ENCODE peak calls at places on chromosomes 6 and 20, in four cellular contexts. Y is K562, J is HCT116, Z is GM12878. P is an unnamed sample.

GRCh38 chr20:19098092-19098491 is 114.3 kb upstream of the SLC24A3 start:
- DNase-seq in Y (no peak), Z (no peak), J (no peak), P (no peak)

GRCh38 chr6:111280445-111280844 is 193.1 kb downstream of the SLC16A10 start:
- DNase-seq in Z (no peak), Y (no peak), J (no peak), P (no peak)

GRCh38 chr20:43243672-43244269 is 54.1 kb upstream of the PTPRT start:
- DNase-seq in Y (no peak), J (no peak), Z (no peak), P (peak; percentile 23)

GRCh38 chr6:81130969-81131368 is 621.5 kb downstream of the TENT5A start:
- DNase-seq in Z (no peak), J (no peak), Y (no peak), P (no peak)

GRCh38 chr6:30101423-30101938 is 11.4 kb downstream of the TRIM31 start:
- DNase-seq in J (no peak), Y (no peak), Z (no peak), P (no peak)

GRCh38 chr6:116326392-116326717 is 44.4 kb upstream of the DSE start:
- DNase-seq in Y (no peak), Z (no peak), J (no peak), P (no peak)

GRCh38 chr6:34334796-34335416 is 57.6 kb downstream of the NUDT3 start:
- DNase-seq in Z (no peak), Y (no peak), J (no peak), P (no peak)

GRCh38 chr6:33634203-33634727 is 13.1 kb downstream of the ITPR3 start:
- DNase-seq in Z (no peak), Y (no peak), J (no peak), P (no peak)

GRCh38 chr6:63897952-63898351 is 262.4 kb downstream of the PHF3 start:
- DNase-seq in J (no peak), Y (no peak), Z (no peak), P (no peak)

GRCh38 chr6:154247119-154247814 is 109.3 kb downstream of the IPCEF1 start:
- DNase-seq in J (no peak), Y (no peak), Z (no peak), P (no peak)

GRCh38 chr6:81031429-81031828 is 721.1 kb downstream of the TENT5A start:
- DNase-seq in J (no peak), Y (no peak), Z (no peak), P (no peak)

GRCh38 chr20:44017905-44018683 is 103.4 kb downstream of the TOX2 start:
- DNase-seq in Y (no peak), Z (no peak), J (peak; percentile 85), P (no peak)

GRCh38 chr20:1225729-1226313 is at the start of gene RAD21L1:
- DNase-seq in Z (no peak), J (peak; percentile 62), Y (peak; percentile 97), P (peak; percentile 66)

GRCh38 chr6:3530515-3530914 is 73.7 kb upstream of the SLC22A23 start:
- DNase-seq in Y (no peak), Z (no peak), J (no peak), P (no peak)

GRCh38 chr6:3529721-3530120 is 72.9 kb upstream of the SLC22A23 start:
- DNase-seq in Y (no peak), J (no peak), Z (no peak), P (no peak)

GRCh38 chr6:3527797-3528067 is 70.9 kb upstream of the SLC22A23 start:
- DNase-seq in J (no peak), Y (no peak), Z (no peak), P (no peak)

GRCh38 chr6:3526962-3527796 is 70.3 kb upstream of the SLC22A23 start:
- DNase-seq in Z (no peak), J (no peak), Y (no peak), P (no peak)

GRCh38 chr6:3529232-3529631 is 72.4 kb upstream of the SLC22A23 start:
- DNase-seq in J (no peak), Z (no peak), Y (no peak), P (no peak)
- TF ChIP-seq ZNF274 in J (no peak), Z (no peak), Y (no peak), P (no peak)

GRCh38 chr6:5337573-5337972 is 76.3 kb downstream of the FARS2 start:
- DNase-seq in Y (no peak), Z (no peak), J (no peak), P (no peak)
- H3K9ac ChIP-seq in Y (no peak overlapping the region), Z (no peak overlapping the region), J (no peak overlapping the region), P (no peak overlapping the region)

DNA sequence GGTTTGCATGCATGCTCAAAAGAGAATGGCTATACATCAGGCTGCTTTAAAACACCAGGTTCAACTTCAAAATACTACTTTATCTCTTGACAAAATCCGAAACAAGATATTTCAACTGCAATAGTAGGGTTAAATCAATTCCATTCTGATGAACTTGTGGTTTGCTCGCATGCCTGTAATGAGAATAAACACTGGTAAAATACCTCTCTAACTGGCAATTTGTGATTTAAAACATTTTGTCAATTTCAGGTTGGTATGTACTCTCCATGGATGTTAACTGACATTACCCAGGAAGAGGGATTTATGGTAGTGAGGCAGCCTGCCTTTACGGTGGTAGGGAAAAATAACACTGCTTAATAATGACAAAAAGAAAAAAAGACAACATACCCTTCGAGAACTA is 74.4 kb downstream of the MBOAT1 start:
- DNase-seq in Z (no peak), J (no peak), Y (no peak), P (no peak)
- TF ChIP-seq ZNF274 in Z (no peak), J (no peak), Y (no peak), P (no peak)

DNA sequence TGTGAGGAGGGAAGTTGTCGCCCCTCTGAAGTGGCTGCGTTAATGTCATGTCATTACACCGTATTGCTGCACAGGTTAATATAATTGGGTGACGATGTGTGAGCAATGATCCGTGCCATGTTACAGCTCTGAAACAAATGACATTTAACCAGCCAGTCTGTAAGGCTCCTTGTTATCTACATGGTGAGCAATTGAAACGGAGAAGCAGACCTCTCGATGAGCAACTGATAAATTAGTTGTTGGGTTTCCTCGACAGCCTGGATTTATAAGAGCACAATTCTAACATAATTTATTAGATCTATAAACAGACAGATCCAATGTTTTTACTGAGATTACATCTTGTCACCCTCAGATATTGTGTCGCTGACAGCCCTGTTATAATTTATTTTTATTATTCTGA is 49.9 kb upstream of the MAFB start:
- DNase-seq in Z (no peak), J (no peak), Y (no peak), P (no peak)
- H3K9ac ChIP-seq in Z (no peak overlapping the region), J (no peak overlapping the region), Y (no peak overlapping the region), P (no peak overlapping the region)

DNA sequence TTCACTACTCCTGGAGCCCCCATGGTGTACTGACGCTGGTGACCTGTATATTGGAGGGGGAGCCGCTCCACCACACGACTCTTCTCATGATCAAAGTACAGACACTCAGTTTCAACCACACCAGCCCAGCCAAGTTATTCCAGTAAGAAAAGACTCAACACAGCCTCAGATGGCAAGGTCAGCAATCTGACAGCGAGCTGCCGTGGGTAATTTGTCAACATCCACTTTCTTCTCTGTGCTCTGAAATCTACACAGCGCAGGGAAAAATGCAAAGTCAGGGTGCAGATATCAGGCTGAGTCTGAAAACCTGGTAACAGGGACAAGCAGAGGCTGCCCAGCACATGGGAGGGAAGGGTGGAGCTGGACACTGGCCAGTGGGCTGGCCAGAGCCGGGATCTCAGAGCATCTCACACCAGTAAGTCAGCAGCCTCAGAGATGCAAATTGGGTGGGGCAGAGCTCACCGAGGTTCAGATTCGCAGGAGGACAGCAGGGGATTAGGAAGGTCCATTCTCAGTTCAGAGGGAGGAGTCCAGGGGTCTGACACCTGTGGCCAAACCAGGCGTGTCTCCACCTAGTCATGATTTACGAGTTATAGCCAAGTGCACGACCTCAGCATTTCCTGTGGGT is 44.5 kb upstream of the RPS6KA2 start:
- DNase-seq in J (no peak), Z (no peak), Y (no peak), P (no peak)
- TF ChIP-seq ZNF274 in J (no peak), Z (no peak), Y (no peak), P (no peak)

GRCh38 chr20:48632017-48632824 is 195.6 kb downstream of the PREX1 start:
- DNase-seq in Z (no peak), Y (no peak), J (no peak), P (no peak)
- H3K9ac ChIP-seq in Z (no peak overlapping the region), Y (no peak overlapping the region), J (no peak overlapping the region), P (no peak overlapping the region)

GRCh38 chr6:219019-219570 is 73.2 kb upstream of the DUSP22 start:
- DNase-seq in Y (no peak), J (no peak), Z (peak; percentile 73), P (no peak)
- TF ChIP-seq ZNF274 in Y (no peak), J (no peak), Z (no peak), P (no peak)

GRCh38 chr6:35948725-35949124 is 27.8 kb upstream of the SRPK1 start:
- DNase-seq in Z (no peak), Y (no peak), J (peak; percentile 40), P (peak; percentile 11)
- H3K9ac ChIP-seq in Z (no peak overlapping the region), Y (no peak overlapping the region), J (no peak overlapping the region), P (no peak overlapping the region)

GRCh38 chr6:69868961-69869360 is 2.6 kb downstream of the COL19A1 start:
- DNase-seq in Z (no peak), J (no peak), Y (no peak), P (no peak)
- TF ChIP-seq ZNF274 in Z (no peak), J (no peak), Y (no peak), P (no peak)

P was measured in NT2/D1.